ENCODE peak calls at places on chromosomes 12 and 14, in four cellular contexts. One of them, this sample, is unnamed.

GRCh38 chr12:64810831-64811230 is 13.6 kb upstream of the TBC1D30 start:
- DNase-seq in HepG2: no peak
- DNase-seq in H1: no peak
- DNase-seq in K562: no peak
- DNase-seq in this sample: no peak

GRCh38 chr14:90487031-90487430 is 90.2 kb downstream of the CALM1 start:
- DNase-seq in H1: no peak
- DNase-seq in K562: no peak
- DNase-seq in HepG2: no peak
- DNase-seq in this sample: no peak

GRCh38 chr12:52147367-52147972 is 44.3 kb downstream of the KRT80 start:
- DNase-seq in K562: peak
- DNase-seq in H1: no peak
- DNase-seq in HepG2: peak
- DNase-seq in this sample: peak

GRCh38 chr12:19191563-19191962 is 62.0 kb downstream of the PLEKHA5 start:
- DNase-seq in K562: no peak
- DNase-seq in H1: no peak
- DNase-seq in HepG2: no peak
- DNase-seq in this sample: no peak

GRCh38 chr12:48813464-48814312 is 4.6 kb upstream of the CACNB3 start:
- DNase-seq in K562: no peak
- DNase-seq in H1: no peak
- DNase-seq in HepG2: no peak
- DNase-seq in this sample: no peak

GRCh38 chr14:75654127-75654732 is 6.4 kb downstream of the ERG28 start:
- DNase-seq in HepG2: peak
- DNase-seq in H1: peak
- DNase-seq in K562: peak
- DNase-seq in this sample: peak

GRCh38 chr14:73149753-73150152 is 13.4 kb downstream of the PSEN1 start:
- DNase-seq in HepG2: peak
- DNase-seq in H1: no peak
- DNase-seq in K562: no peak
- DNase-seq in this sample: no peak

GRCh38 chr12:128857173-128857770 is 4.0 kb downstream of the GLT1D1 start:
- DNase-seq in H1: no peak
- DNase-seq in K562: no peak
- DNase-seq in HepG2: no peak
- DNase-seq in this sample: no peak

GRCh38 chr14:94321421-94322271 is 1.5 kb downstream of the SERPINA6 start:
- DNase-seq in HepG2: no peak
- DNase-seq in K562: no peak
- DNase-seq in H1: no peak
- DNase-seq in this sample: no peak

GRCh38 chr12:28872654-28873268 is 276.3 kb upstream of the FAR2 start:
- DNase-seq in HepG2: peak
- DNase-seq in K562: peak
- DNase-seq in H1: peak
- DNase-seq in this sample: peak

GRCh38 chr12:127888948-127889347 is 378.0 kb upstream of the TMEM132C start:
- DNase-seq in H1: no peak
- DNase-seq in HepG2: no peak
- DNase-seq in K562: no peak
- DNase-seq in this sample: no peak

GRCh38 chr12:45336331-45336730 is 120.4 kb downstream of the ANO6 start:
- DNase-seq in H1: no peak
- DNase-seq in HepG2: no peak
- DNase-seq in K562: no peak
- DNase-seq in this sample: no peak

GRCh38 chr12:48118491-48118890 is 673 bp upstream of the PFKM start:
- DNase-seq in HepG2: no peak
- DNase-seq in H1: no peak
- DNase-seq in K562: peak
- DNase-seq in this sample: no peak

GRCh38 chr12:102371177-102371576 is 109.2 kb downstream of the IGF1 start:
- DNase-seq in K562: no peak
- DNase-seq in H1: no peak
- DNase-seq in HepG2: no peak
- DNase-seq in this sample: no peak

GRCh38 chr12:72057330-72057911 is 118.8 kb downstream of the TPH2 start:
- DNase-seq in H1: no peak
- DNase-seq in HepG2: no peak
- DNase-seq in K562: no peak
- DNase-seq in this sample: no peak

GRCh38 chr14:28461379-28461778 is 305.2 kb upstream of the FOXG1 start:
- DNase-seq in HepG2: no peak
- DNase-seq in K562: no peak
- DNase-seq in H1: no peak
- DNase-seq in this sample: no peak

GRCh38 chr12:95877622-95878021 is 18.9 kb downstream of the SNRPF start:
- DNase-seq in H1: no peak
- DNase-seq in HepG2: no peak
- DNase-seq in K562: peak
- DNase-seq in this sample: no peak

GRCh38 chr12:117360551-117361311 is 695 bp downstream of the NOS1 start:
- DNase-seq in H1: no peak
- DNase-seq in K562: no peak
- DNase-seq in HepG2: no peak
- DNase-seq in this sample: no peak

GRCh38 chr14:31550589-31550988 is 10.6 kb upstream of the NUBPL start:
- DNase-seq in H1: no peak
- DNase-seq in HepG2: no peak
- DNase-seq in K562: no peak
- DNase-seq in this sample: no peak

GRCh38 chr12:125032466-125033152 is 32.6 kb upstream of the AACS start:
- DNase-seq in H1: no peak
- DNase-seq in HepG2: no peak
- DNase-seq in K562: no peak
- DNase-seq in this sample: no peak

GRCh38 chr12:20798561-20798960 is 11.9 kb upstream of the SLCO1B3 start:
- DNase-seq in HepG2: peak
- DNase-seq in H1: no peak
- DNase-seq in K562: no peak
- DNase-seq in this sample: peak

GRCh38 chr14:53871947-53872346 is 84.7 kb downstream of the BMP4 start:
- DNase-seq in HepG2: peak
- DNase-seq in K562: no peak
- DNase-seq in H1: no peak
- DNase-seq in this sample: no peak

GRCh38 chr12:112904571-112904970 is 2.2 kb upstream of the OAS1 start:
- DNase-seq in H1: no peak
- DNase-seq in K562: no peak
- DNase-seq in HepG2: no peak
- DNase-seq in this sample: no peak

GRCh38 chr12:75655233-75655879 is 143.9 kb upstream of the KRR1 start:
- DNase-seq in HepG2: no peak
- DNase-seq in K562: no peak
- DNase-seq in H1: no peak
- DNase-seq in this sample: no peak
- H2AFZ ChIP-seq in HepG2: no peak
- H2AFZ ChIP-seq in K562: no peak
- H2AFZ ChIP-seq in H1: no peak
- H2AFZ ChIP-seq in this sample: no peak

DNA sequence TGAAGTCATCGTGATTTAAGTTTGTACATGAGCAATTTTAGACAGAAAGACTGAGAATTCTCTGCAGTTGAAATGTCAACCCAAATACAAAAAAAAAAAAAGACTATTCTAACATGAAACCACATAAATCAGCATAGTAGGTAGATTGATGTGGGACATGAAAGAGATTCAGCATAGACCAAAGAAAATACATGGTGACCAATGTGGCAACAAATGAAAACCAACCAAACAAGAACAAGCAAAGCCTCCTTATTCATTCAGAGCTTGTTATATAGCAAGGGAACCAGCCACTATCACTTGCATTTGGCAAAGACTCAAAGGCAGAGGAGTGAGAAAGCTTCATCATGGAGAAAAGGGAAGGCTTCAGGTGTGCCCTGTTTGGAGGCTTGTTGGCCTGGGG is 144.4 kb upstream of the TMPO start:
- DNase-seq in HepG2: no peak
- DNase-seq in K562: no peak
- DNase-seq in H1: no peak
- DNase-seq in this sample: no peak
- TF ChIP-seq ZNF274 in HepG2: no peak
- TF ChIP-seq ZNF274 in K562: no peak
- TF ChIP-seq ZNF274 in H1: no peak
- TF ChIP-seq ZNF274 in this sample: no peak

DNA sequence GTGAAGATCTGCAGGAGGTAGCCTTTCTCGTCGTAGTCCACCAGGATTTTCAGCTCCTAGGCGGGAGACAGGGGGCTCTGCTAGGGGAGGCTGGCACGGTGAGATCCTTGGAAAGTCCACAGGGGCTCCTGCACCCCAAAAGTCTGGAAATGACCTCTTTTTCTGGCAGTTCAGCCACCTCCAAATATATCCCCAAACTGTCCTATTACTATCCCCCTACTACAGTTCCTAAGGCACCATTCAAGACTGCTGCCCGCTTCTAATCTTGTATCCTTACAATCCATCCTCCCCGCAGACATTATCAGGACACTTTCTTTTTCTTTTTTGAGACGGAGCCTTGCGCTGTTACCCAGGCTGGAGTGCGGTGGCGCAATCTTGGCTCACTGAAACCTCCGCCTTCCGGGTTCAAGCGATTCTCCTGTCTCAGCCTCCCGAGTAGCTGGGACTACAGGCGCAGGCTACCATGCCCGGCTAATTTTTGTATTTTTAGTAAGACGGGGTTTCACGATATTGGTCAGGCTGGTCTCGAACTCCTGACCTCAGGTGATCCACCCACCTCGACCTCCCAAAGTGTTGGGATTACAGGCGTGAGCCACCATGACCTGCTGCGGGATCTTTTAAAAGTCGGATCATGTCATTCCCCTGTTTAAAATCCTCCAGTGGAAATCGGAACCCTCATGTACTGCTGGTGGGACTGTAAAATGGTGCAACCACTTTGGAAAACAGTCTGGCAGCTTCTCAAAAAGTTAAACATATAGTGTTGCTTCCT is 18.5 kb downstream of the HPD start:
- DNase-seq in K562: no peak
- DNase-seq in H1: no peak
- DNase-seq in HepG2: no peak
- DNase-seq in this sample: no peak
- H3K9ac ChIP-seq in K562: peak
- H3K9ac ChIP-seq in H1: peak
- H3K9ac ChIP-seq in HepG2: no peak
- H3K9ac ChIP-seq in this sample: peak

GRCh38 chr12:12032771-12033588 is 37.8 kb upstream of the BCL2L14 start:
- DNase-seq in K562: peak
- DNase-seq in H1: no peak
- DNase-seq in HepG2: peak
- DNase-seq in this sample: peak

GRCh38 chr12:12033589-12034223 is 37.0 kb upstream of the BCL2L14 start:
- DNase-seq in HepG2: no peak
- DNase-seq in K562: no peak
- DNase-seq in H1: no peak
- DNase-seq in this sample: no peak

GRCh38 chr12:12034344-12034743 is 36.4 kb upstream of the BCL2L14 start:
- DNase-seq in K562: no peak
- DNase-seq in HepG2: no peak
- DNase-seq in H1: no peak
- DNase-seq in this sample: no peak

GRCh38 chr12:12029653-12030052 is 41.1 kb upstream of the BCL2L14 start:
- DNase-seq in HepG2: no peak
- DNase-seq in H1: no peak
- DNase-seq in K562: no peak
- DNase-seq in this sample: no peak

GRCh38 chr12:12032260-12032761 is 38.4 kb upstream of the BCL2L14 start:
- DNase-seq in HepG2: no peak
- DNase-seq in H1: no peak
- DNase-seq in K562: no peak
- DNase-seq in this sample: no peak
- H2AFZ ChIP-seq in HepG2: no peak
- H2AFZ ChIP-seq in H1: peak
- H2AFZ ChIP-seq in K562: no peak
- H2AFZ ChIP-seq in this sample: no peak

DNA sequence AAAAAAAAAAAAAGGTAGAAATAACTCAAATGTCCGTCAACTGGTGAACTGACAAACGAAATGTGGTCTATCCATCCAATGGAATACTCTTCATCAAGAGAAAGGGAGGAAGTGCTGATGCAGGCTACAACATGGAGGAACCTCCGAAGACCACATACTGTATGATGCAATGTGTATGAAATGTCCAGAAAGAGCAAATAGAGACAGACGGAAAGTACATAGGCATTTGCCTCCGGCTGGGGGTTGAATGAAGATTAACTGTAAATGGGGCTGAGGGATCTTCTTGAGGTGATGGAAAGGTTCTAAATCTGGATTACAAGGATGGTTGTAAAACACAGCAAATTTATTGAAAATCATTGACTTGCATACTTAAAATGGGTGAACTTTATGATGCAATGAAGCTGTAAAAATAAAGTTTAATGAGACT is 35.4 kb downstream of the DLK1 start:
- DNase-seq in K562: no peak
- DNase-seq in HepG2: peak
- DNase-seq in H1: no peak
- DNase-seq in this sample: no peak
- TF ChIP-seq ZNF274 in K562: no peak
- TF ChIP-seq ZNF274 in HepG2: no peak
- TF ChIP-seq ZNF274 in H1: no peak
- TF ChIP-seq ZNF274 in this sample: no peak

This sample was measured in HCT116.